ENCODE peak calls at places on chromosomes 13 and 19, in ten cellular contexts. Y, N, D, O, B, C, T, A, L and Z are unnamed samples.

GRCh38 chr19:5157186-5157585 is 183.4 kb downstream of the PTPRS start:
- DNase-seq in Y (no peak), N (no peak), D (no peak), O (no peak), B (no peak), C (no peak), T (no peak), A (no peak), L (no peak), Z (no peak)

GRCh38 chr19:1106841-1107654 is 3.3 kb downstream of the GPX4 start:
- DNase-seq in Y (peak), N (no peak), D (peak), O (peak), B (no peak), C (no peak), T (peak), A (no peak), L (no peak), Z (peak)

GRCh38 chr13:29573190-29573589 is 22.3 kb downstream of the SLC7A1 start:
- DNase-seq in Y (no peak), N (no peak), D (no peak), O (peak), B (peak), C (no peak), T (peak), A (no peak), L (no peak), Z (peak)

GRCh38 chr19:6005321-6006069 is 27.6 kb upstream of the RANBP3 start:
- DNase-seq in Y (no peak), N (no peak), D (no peak), O (no peak), B (no peak), C (no peak), T (no peak), A (no peak), L (no peak), Z (no peak)

GRCh38 chr13:110702591-110703526 is 3.1 kb downstream of the CARS2 start:
- DNase-seq in Y (no peak), N (no peak), D (no peak), O (peak), B (no peak), C (no peak), T (peak), A (no peak), L (no peak), Z (no peak)

GRCh38 chr13:112077729-112078128 is 10.8 kb downstream of the SOX1 start:
- DNase-seq in Y (no peak), N (no peak), D (no peak), O (no peak), B (no peak), C (no peak), T (no peak), A (no peak), L (no peak), Z (no peak)

GRCh38 chr19:15317392-15318011 is 14.8 kb downstream of the BRD4 start:
- DNase-seq in Y (no peak), N (no peak), D (no peak), O (no peak), B (no peak), C (no peak), T (no peak), A (no peak), L (no peak), Z (no peak)

GRCh38 chr19:27618006-27618405 is 1594.9 kb downstream of the UQCRFS1 start:
- DNase-seq in Y (no peak), N (no peak), D (no peak), O (no peak), B (no peak), C (no peak), T (no peak), A (no peak), L (no peak), Z (no peak)

GRCh38 chr19:3893509-3894179 is 13.2 kb downstream of the ATCAY start:
- DNase-seq in Y (no peak), N (no peak), D (no peak), O (no peak), B (no peak), C (no peak), T (no peak), A (no peak), L (no peak), Z (no peak)